ENCODE peak calls at places on chromosomes 3 and 15, in four cellular contexts. K is fibroblast of lung, G is left ventricle myocardium inferior, I is body of pancreas. F is an unnamed sample. For H3K4me1, the result is how much of the 10 kb centered on the place peaks cover.

GRCh38 chr3:13561376-13561775 is 12.5 kb downstream of the FBLN2 start:
- DNase-seq in K (no peak), G (peak), I (no peak), F (no peak)

GRCh38 chr3:59573911-59574310 is 524.1 kb upstream of the CFAP20DC start:
- DNase-seq in I (peak), G (peak), K (peak), F (no peak)

GRCh38 chr3:13145131-13145825 is 72.0 kb upstream of the IQSEC1 start:
- DNase-seq in I (no peak), G (no peak), K (no peak), F (peak)

GRCh38 chr15:28974142-28974541 is 88.4 kb downstream of the APBA2 start:
- DNase-seq in I (no peak), K (no peak), G (no peak), F (no peak)

GRCh38 chr3:23241256-23241655 is 38.1 kb downstream of the UBE2E2 start:
- DNase-seq in K (no peak), I (no peak), G (no peak), F (no peak)

GRCh38 chr3:123081718-123082369 is 15.0 kb downstream of the PDIA5 start:
- DNase-seq in G (no peak), I (no peak), K (no peak), F (peak)

GRCh38 chr3:193344471-193344870 is 34.1 kb downstream of the ATP13A5 start:
- DNase-seq in K (no peak), G (no peak), I (no peak), F (no peak)

GRCh38 chr15:66912001-66912400 is 153.4 kb upstream of the SMAD3 start:
- DNase-seq in G (no peak), K (no peak), I (peak), F (peak)

GRCh38 chr3:120450914-120451669 is at the start of gene FSTL1:
- DNase-seq in I (peak), K (peak), G (peak), F (peak)

GRCh38 chr3:176439729-176440128 is 757.6 kb downstream of the TBL1XR1 start:
- DNase-seq in I (no peak), K (no peak), G (no peak), F (no peak)

GRCh38 chr3:27289769-27290413 is 79.3 kb downstream of the NEK10 start:
- DNase-seq in K (peak), G (no peak), I (no peak), F (no peak)

GRCh38 chr15:95485367-95485766 is 845.1 kb upstream of the NR2F2 start:
- DNase-seq in K (no peak), G (no peak), I (no peak), F (no peak)

GRCh38 chr15:67405208-67406191 is 115.4 kb upstream of the C15orf61 start:
- DNase-seq in K (peak), G (no peak), I (peak), F (no peak)

GRCh38 chr3:155037508-155038202 is 42.5 kb upstream of the MME start:
- DNase-seq in G (no peak), I (no peak), K (no peak), F (no peak)

GRCh38 chr3:147943265-147943945 is 534.2 kb downstream of the ZIC1 start:
- DNase-seq in G (no peak), K (peak), I (no peak), F (no peak)

GRCh38 chr15:35444557-35445204 is 101.3 kb downstream of the DPH6 start:
- DNase-seq in K (peak), I (no peak), G (no peak), F (no peak)

GRCh38 chr3:180277036-180277435 is 240.3 kb upstream of the PEX5L start:
- DNase-seq in I (no peak), G (no peak), K (no peak), F (no peak)

GRCh38 chr15:89928421-89928820 is 15.7 kb upstream of the ARPIN start:
- DNase-seq in K (no peak), G (no peak), I (no peak), F (no peak)

GRCh38 chr15:95086543-95087252 is 855.3 kb downstream of the MCTP2 start:
- DNase-seq in G (no peak), K (peak), I (no peak), F (no peak)

GRCh38 chr15:66145242-66146182 is 108.0 kb downstream of the MEGF11 start:
- DNase-seq in I (no peak), K (no peak), G (no peak), F (no peak)

GRCh38 chr3:170699158-170700053 is 113.5 kb upstream of the SLC7A14 start:
- DNase-seq in K (no peak), I (peak), G (no peak), F (no peak)

GRCh38 chr15:48680841-48681240 is 35.3 kb upstream of the FBN1 start:
- DNase-seq in I (no peak), K (peak), G (no peak), F (no peak)

GRCh38 chr3:62371032-62371734 is 2.2 kb downstream of the FEZF2 start:
- DNase-seq in G (no peak), K (no peak), I (no peak), F (no peak)

GRCh38 chr3:114587973-114588372 is 294.1 kb downstream of the TIGIT start:
- DNase-seq in G (no peak), I (no peak), K (no peak), F (no peak)
- H3K27ac ChIP-seq in G (no peak), I (no peak), K (no peak), F (no peak)

GRCh38 chr3:15794303-15794771 is 3.4 kb downstream of the ANKRD28 start:
- DNase-seq in I (no peak), G (no peak), K (peak), F (no peak)
- TF ChIP-seq CTCF in I (no peak), G (no peak), K (no peak), F (no peak)

GRCh38 chr15:38671003-38671382 is 106.4 kb upstream of the RASGRP1 start:
- DNase-seq in K (no peak), I (no peak), G (no peak), F (no peak)

GRCh38 chr15:38668433-38669159 is 104.0 kb upstream of the RASGRP1 start:
- DNase-seq in K (no peak), G (no peak), I (no peak), F (no peak)

GRCh38 chr15:38670142-38671002 is 105.8 kb upstream of the RASGRP1 start:
- DNase-seq in I (peak), K (no peak), G (no peak), F (no peak)

GRCh38 chr15:38667875-38668274 is 103.3 kb upstream of the RASGRP1 start:
- DNase-seq in K (no peak), I (no peak), G (no peak), F (no peak)

GRCh38 chr15:38669160-38669505 is 104.5 kb upstream of the RASGRP1 start:
- DNase-seq in G (no peak), K (no peak), I (no peak), F (no peak)
- H3K4me1 ChIP-seq in G (under half), K (under half), I (under half), F (under half)

GRCh38 chr15:63669074-63669473 is 71.9 kb downstream of the FBXL22 start:
- DNase-seq in G (no peak), K (no peak), I (no peak), F (no peak)
- H3K27ac ChIP-seq in G (no peak), K (no peak), I (no peak), F (no peak)

DNA sequence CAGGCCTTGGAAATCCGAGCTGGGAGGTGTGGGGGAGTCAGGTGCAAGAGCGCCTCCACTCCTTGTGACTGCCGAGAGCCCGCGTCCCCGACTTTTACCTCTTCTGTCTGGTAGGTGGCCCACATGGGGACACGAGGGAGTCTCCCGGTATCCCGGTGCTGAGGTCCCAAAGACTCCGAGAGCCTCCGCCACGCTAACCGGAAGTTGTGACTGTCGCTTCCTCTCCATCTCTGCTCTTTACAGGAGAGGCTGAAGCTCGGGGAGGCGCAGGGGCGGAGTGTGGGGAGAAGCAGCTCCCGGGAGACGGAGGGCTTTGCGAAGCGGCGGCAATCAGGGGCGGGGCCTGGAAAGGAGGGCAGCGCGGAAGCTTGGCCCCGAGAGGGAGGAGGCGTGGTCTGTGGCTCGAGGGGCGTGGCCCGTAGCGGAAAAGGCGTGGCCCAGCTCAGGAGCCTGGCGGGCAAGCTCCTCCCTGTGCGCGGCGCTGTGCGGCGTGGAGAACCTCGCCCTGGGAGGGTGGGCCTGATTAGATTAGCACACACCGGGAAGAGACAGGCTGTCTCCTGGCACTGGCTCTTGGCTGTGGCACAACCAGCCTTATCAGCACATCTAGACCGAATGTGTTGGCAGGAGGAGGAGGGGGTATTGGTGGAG is 143.9 kb downstream of the GABRB3 start:
- DNase-seq in I (peak), K (peak), G (peak), F (peak)
- TF ChIP-seq CTCF in I (no peak), K (no peak), G (no peak), F (no peak)

DNA sequence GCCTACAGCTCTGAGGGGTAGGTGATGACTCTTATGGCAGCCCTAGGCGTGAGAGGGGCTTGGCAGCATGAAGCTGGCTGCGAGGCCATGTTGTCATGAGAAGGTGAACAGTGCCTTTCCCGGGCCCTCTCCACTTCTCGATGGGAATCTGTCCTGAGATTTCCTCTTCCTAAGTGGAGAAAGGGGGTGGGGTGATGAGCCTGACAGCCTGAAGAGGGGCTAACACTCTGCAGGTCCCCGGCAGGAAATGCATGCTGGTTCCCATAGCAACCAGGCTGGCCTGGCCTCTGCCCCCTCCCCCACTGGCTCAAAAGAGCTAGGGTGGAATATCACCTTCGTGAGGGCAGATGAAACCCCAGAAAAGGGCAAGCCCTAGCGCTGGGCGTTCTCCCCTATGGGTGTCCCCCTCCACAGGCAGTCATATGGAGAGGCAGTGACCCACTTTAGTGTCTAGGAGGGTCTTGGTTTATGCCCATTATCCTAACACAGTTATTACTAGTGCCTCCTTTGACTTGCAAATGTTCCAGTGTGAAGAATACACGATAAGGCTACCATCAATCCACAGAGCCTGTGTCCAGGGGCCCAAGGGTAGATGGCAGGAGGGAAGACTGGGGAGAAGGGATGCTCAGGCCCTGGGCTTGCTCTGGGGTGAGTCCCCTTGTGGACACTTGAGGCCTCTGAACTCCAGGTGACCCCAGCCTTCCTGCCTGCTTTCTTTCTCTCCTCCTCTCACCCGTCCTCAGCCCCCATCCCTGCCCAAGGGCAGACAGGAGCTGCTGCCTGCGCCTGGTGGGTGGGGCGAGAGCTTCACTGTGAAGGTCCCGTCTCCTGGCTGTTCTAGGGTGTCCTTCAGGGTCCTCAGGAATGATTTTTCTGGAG is 13.2 kb downstream of the EPHB3 start:
- DNase-seq in K (no peak), I (no peak), G (no peak), F (no peak)
- H3K4me1 ChIP-seq in K (under half), I (under half), G (under half), F (under half)

GRCh38 chr15:71049706-71050422 is 65.4 kb upstream of the THSD4 start:
- DNase-seq in G (no peak), K (peak), I (no peak), F (no peak)

GRCh38 chr15:71048913-71049675 is 66.2 kb upstream of the THSD4 start:
- DNase-seq in K (peak), G (no peak), I (no peak), F (no peak)

GRCh38 chr15:71052356-71052755 is 62.9 kb upstream of the THSD4 start:
- DNase-seq in K (peak), I (no peak), G (no peak), F (no peak)

GRCh38 chr15:71051539-71051938 is 63.7 kb upstream of the THSD4 start:
- DNase-seq in K (peak), G (peak), I (peak), F (no peak)

GRCh38 chr15:71050461-71050860 is 64.8 kb upstream of the THSD4 start:
- DNase-seq in G (no peak), K (no peak), I (no peak), F (no peak)
- H3K27ac ChIP-seq in G (no peak), K (peak), I (no peak), F (no peak)

F was measured in right lobe of liver.